ENCODE peak calls at places on chromosomes 11 and 22, in four cellular contexts. One of them, this sample, is unnamed. For H3K9me3, the result is how much of the 10 kb centered on the place peaks cover.

GRCh38 chr11:30560345-30561106 is 25.6 kb downstream of the MPPED2 start:
- DNase-seq in mucosa of descending colon: no peak
- DNase-seq in right lobe of liver: no peak
- DNase-seq in pancreas: no peak
- DNase-seq in this sample: no peak

GRCh38 chr22:31883989-31884388 is 60.3 kb upstream of the YWHAH start:
- DNase-seq in mucosa of descending colon: no peak
- DNase-seq in right lobe of liver: no peak
- DNase-seq in pancreas: no peak
- DNase-seq in this sample: no peak

GRCh38 chr11:110125632-110126031 is 32.4 kb downstream of the ZC3H12C start:
- DNase-seq in mucosa of descending colon: no peak
- DNase-seq in right lobe of liver: no peak
- DNase-seq in pancreas: no peak
- DNase-seq in this sample: peak

GRCh38 chr11:76685841-76686240 is 15.3 kb upstream of the LRRC32 start:
- DNase-seq in mucosa of descending colon: no peak
- DNase-seq in right lobe of liver: no peak
- DNase-seq in pancreas: no peak
- DNase-seq in this sample: no peak

GRCh38 chr11:99069831-99070444 is 49.2 kb downstream of the CNTN5 start:
- DNase-seq in mucosa of descending colon: no peak
- DNase-seq in right lobe of liver: peak
- DNase-seq in pancreas: no peak
- DNase-seq in this sample: peak

GRCh38 chr11:61776561-61777075 is 15.8 kb downstream of the TMEM258 start:
- DNase-seq in mucosa of descending colon: peak
- DNase-seq in right lobe of liver: peak
- DNase-seq in pancreas: peak
- DNase-seq in this sample: peak

GRCh38 chr11:4464216-4465159 is 15.4 kb downstream of the OR52K2 start:
- DNase-seq in mucosa of descending colon: no peak
- DNase-seq in right lobe of liver: no peak
- DNase-seq in pancreas: no peak
- DNase-seq in this sample: no peak

GRCh38 chr11:93606314-93606713 is 55.2 kb upstream of the CEP295 start:
- DNase-seq in mucosa of descending colon: no peak
- DNase-seq in right lobe of liver: no peak
- DNase-seq in pancreas: no peak
- DNase-seq in this sample: no peak

GRCh38 chr11:116870054-116870453 is 32.6 kb upstream of the APOA1 start:
- DNase-seq in mucosa of descending colon: no peak
- DNase-seq in right lobe of liver: no peak
- DNase-seq in pancreas: no peak
- DNase-seq in this sample: no peak

GRCh38 chr11:124946735-124947141 is 7.3 kb upstream of the CCDC15 start:
- DNase-seq in mucosa of descending colon: no peak
- DNase-seq in right lobe of liver: no peak
- DNase-seq in pancreas: no peak
- DNase-seq in this sample: no peak

GRCh38 chr11:66178871-66179270 is 89.6 kb upstream of the RAB1B start:
- DNase-seq in mucosa of descending colon: no peak
- DNase-seq in right lobe of liver: no peak
- DNase-seq in pancreas: no peak
- DNase-seq in this sample: no peak

GRCh38 chr11:119094816-119095065 is 6.9 kb downstream of the DPAGT1 start:
- DNase-seq in mucosa of descending colon: peak
- DNase-seq in right lobe of liver: peak
- DNase-seq in pancreas: peak
- DNase-seq in this sample: peak

GRCh38 chr11:67071420-67072284 is 15.0 kb downstream of the RHOD start:
- DNase-seq in mucosa of descending colon: peak
- DNase-seq in right lobe of liver: peak
- DNase-seq in pancreas: peak
- DNase-seq in this sample: peak

GRCh38 chr11:44379141-44380008 is 69.4 kb upstream of the ALX4 start:
- DNase-seq in mucosa of descending colon: no peak
- DNase-seq in right lobe of liver: peak
- DNase-seq in pancreas: no peak
- DNase-seq in this sample: no peak

GRCh38 chr11:114193730-114194674 is 102.2 kb upstream of the NNMT start:
- DNase-seq in mucosa of descending colon: no peak
- DNase-seq in right lobe of liver: no peak
- DNase-seq in pancreas: no peak
- DNase-seq in this sample: no peak

GRCh38 chr11:76249195-76249741 is 43.0 kb upstream of the WNT11 start:
- DNase-seq in mucosa of descending colon: no peak
- DNase-seq in right lobe of liver: no peak
- DNase-seq in pancreas: no peak
- DNase-seq in this sample: no peak

DNA sequence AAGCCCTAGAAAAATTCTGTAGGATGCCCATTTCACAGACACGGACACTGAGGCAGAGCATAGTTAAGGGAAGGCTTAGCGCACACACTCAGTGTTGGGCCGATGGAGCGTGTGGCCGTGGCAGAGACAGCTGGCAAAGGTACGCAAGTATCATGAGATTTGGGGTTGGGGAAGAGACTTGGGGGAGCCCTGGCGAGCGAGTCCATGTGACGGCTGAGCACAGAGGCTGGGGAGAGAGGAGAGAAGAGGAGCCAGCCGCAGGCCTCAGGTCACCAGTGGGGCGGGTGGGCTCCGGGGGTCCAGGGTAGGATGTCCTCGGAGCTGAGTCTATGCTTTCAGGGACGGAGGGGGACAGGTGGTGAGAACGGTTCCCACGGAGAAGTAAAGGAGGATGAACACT is 311.3 kb downstream of the CTTN start:
- DNase-seq in mucosa of descending colon: no peak
- DNase-seq in right lobe of liver: no peak
- DNase-seq in pancreas: no peak
- DNase-seq in this sample: no peak
- H3K9me3 ChIP-seq in mucosa of descending colon: under half
- H3K9me3 ChIP-seq in right lobe of liver: under half
- H3K9me3 ChIP-seq in pancreas: under half
- H3K9me3 ChIP-seq in this sample: under half

DNA sequence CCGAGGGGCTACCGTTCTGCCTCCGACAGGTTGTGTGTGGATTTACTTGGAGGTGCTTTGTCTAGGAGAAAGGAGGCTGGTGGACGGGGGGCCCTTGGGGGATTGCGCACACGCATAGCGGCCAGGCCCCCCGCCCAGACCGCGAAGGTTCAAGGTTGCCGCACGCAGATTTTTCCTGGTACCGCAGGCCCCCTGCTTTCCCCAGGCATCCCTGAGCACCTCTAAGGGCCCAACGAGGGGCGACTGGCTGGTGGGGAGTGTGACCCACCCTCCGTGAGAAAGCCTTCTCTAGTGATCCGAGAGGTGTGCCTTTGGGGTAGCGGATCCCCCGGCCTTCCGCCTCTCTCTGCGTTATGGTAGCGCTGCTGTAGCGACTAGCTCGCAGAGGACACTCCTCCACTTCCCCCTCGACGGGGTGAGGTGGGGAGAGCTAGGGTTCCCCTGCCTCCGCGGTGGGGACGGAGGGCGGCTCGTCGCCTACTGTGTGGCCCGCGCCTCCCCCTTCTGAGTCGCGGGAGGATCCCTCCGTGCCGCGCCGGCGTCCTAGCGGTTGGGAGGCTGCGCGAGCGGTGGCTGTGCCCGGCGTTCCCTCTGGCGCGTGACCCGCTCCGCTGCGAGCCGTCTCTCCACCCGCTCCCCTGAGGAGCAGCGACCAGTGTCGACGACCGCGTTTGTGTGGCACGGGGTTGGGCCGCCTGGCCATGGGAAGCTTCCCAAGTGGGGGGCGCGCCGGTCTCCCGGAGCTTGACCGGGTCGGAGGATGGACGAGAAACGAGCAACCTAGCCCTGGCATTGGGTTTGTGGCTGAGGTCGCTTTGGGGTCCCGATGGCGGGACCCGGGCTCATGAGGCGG is 3900.0 kb upstream of the OR11H1 start:
- DNase-seq in mucosa of descending colon: peak
- DNase-seq in right lobe of liver: no peak
- DNase-seq in pancreas: peak
- DNase-seq in this sample: no peak
- H3K9me3 ChIP-seq in mucosa of descending colon: half or more
- H3K9me3 ChIP-seq in right lobe of liver: under half
- H3K9me3 ChIP-seq in pancreas: under half
- H3K9me3 ChIP-seq in this sample: half or more

GRCh38 chr11:17371614-17372013 is 16.8 kb downstream of the KCNJ11 start:
- DNase-seq in mucosa of descending colon: no peak
- DNase-seq in right lobe of liver: no peak
- DNase-seq in pancreas: no peak
- DNase-seq in this sample: no peak

GRCh38 chr11:17366491-17366890 is 14.9 kb downstream of the NCR3LG1 start:
- DNase-seq in mucosa of descending colon: no peak
- DNase-seq in right lobe of liver: no peak
- DNase-seq in pancreas: no peak
- DNase-seq in this sample: no peak

GRCh38 chr11:17369094-17369493 is 17.5 kb downstream of the NCR3LG1 start:
- DNase-seq in mucosa of descending colon: no peak
- DNase-seq in right lobe of liver: no peak
- DNase-seq in pancreas: no peak
- DNase-seq in this sample: no peak

GRCh38 chr11:17368551-17368950 is 17.0 kb downstream of the NCR3LG1 start:
- DNase-seq in mucosa of descending colon: no peak
- DNase-seq in right lobe of liver: no peak
- DNase-seq in pancreas: no peak
- DNase-seq in this sample: no peak

DNA sequence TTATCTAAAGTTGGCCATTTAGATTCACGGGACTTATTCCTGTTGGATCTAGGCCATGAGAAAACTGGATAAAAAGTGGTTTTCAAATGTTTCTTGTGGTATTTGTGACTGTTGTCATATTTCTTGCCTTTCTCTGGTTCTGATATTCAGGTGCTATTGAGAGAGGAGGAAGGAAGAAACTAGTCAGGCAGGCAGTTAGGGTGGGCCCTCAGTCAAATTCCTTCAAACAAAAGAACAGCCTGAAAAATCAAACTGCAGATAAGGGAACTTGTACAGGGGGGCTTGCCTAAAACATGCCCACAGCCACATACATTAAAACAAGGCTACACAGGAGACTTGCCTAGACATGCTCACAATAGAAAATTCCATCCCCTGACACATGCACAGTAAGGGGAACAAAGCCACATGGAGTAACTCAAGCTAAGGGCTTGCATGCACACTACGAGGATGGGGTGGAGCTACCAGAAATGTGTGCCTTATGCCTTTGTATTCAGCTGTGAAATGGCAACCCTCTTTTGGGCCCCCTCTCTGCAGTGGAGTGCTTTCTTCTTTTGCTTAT is 18.2 kb downstream of the NCR3LG1 start:
- DNase-seq in mucosa of descending colon: no peak
- DNase-seq in right lobe of liver: no peak
- DNase-seq in pancreas: no peak
- DNase-seq in this sample: no peak
- H3K9me3 ChIP-seq in mucosa of descending colon: half or more
- H3K9me3 ChIP-seq in right lobe of liver: under half
- H3K9me3 ChIP-seq in pancreas: under half
- H3K9me3 ChIP-seq in this sample: half or more

GRCh38 chr11:134669796-134670195 is 257.8 kb upstream of the B3GAT1 start:
- DNase-seq in mucosa of descending colon: no peak
- DNase-seq in right lobe of liver: no peak
- DNase-seq in pancreas: no peak
- DNase-seq in this sample: no peak
- H3K9me3 ChIP-seq in mucosa of descending colon: under half
- H3K9me3 ChIP-seq in right lobe of liver: under half
- H3K9me3 ChIP-seq in pancreas: under half
- H3K9me3 ChIP-seq in this sample: under half

GRCh38 chr22:47561766-47562165 is 799.3 kb downstream of the TBC1D22A start:
- DNase-seq in mucosa of descending colon: no peak
- DNase-seq in right lobe of liver: no peak
- DNase-seq in pancreas: no peak
- DNase-seq in this sample: no peak

GRCh38 chr22:47564651-47565050 is 802.2 kb downstream of the TBC1D22A start:
- DNase-seq in mucosa of descending colon: no peak
- DNase-seq in right lobe of liver: no peak
- DNase-seq in pancreas: no peak
- DNase-seq in this sample: no peak

GRCh38 chr22:47564158-47564450 is 801.7 kb downstream of the TBC1D22A start:
- DNase-seq in mucosa of descending colon: no peak
- DNase-seq in right lobe of liver: no peak
- DNase-seq in pancreas: no peak
- DNase-seq in this sample: no peak

GRCh38 chr22:47565607-47566006 is 803.2 kb downstream of the TBC1D22A start:
- DNase-seq in mucosa of descending colon: no peak
- DNase-seq in right lobe of liver: no peak
- DNase-seq in pancreas: no peak
- DNase-seq in this sample: no peak

DNA sequence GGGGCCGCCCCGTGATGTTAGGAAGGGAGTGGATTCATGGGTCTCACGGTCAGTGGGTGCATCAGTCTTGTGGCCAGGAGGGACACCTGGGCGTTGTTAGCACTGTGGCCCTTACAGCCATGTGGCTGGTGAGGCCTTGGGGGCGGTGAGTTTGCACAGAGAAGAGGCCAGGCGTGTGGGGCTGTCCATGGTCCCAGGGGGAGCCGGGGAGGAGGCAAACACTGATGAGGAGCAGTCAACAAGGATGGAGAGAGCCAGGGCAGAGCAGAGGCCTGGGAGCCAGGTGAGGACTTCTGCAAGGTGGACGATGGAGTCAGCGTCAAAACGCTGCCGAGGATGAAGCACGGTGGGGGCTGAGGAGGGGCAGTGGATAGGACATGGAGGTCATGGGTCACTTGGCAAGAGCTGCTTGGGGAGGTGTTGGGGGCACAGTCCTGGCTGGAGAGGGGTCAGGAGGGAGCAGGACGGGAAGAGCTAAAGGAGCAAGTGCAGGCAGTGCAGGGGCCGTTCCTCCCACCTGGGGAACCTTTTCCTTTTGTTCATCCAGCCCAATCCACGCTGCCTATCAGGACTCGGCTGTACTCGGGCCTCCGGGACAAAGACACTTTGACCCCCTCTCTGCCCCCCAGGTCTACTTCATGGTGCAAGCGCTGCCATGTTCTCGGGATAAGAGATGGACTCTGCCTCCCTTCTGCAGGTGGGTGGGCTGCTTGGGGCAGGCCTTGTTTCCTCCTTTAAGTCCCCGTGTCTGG is 801.1 kb downstream of the TBC1D22A start:
- DNase-seq in mucosa of descending colon: no peak
- DNase-seq in right lobe of liver: no peak
- DNase-seq in pancreas: no peak
- DNase-seq in this sample: no peak
- H3K9me3 ChIP-seq in mucosa of descending colon: under half
- H3K9me3 ChIP-seq in right lobe of liver: under half
- H3K9me3 ChIP-seq in pancreas: under half
- H3K9me3 ChIP-seq in this sample: under half

DNA sequence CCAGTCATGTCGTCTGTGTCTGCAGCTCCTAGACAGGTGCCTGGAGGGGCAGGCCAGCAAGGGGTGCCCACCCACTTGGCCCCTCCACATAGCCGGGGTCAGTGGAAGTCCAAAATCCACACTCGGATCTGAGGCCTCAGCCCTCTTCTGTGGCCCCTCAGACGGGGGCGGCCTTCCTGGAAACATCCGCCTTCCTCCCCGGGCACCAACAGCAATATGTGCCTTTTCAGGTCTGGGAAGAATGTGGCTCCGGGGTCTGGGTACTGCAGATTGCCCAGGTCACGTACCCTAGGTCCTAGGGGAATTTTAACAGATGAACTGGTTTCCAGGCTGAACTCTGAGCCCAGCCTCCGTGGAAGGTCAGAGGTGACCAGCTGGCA is 208.6 kb downstream of the CTTN start:
- DNase-seq in mucosa of descending colon: peak
- DNase-seq in right lobe of liver: no peak
- DNase-seq in pancreas: no peak
- DNase-seq in this sample: no peak
- H3K9me3 ChIP-seq in mucosa of descending colon: under half
- H3K9me3 ChIP-seq in right lobe of liver: under half
- H3K9me3 ChIP-seq in pancreas: under half
- H3K9me3 ChIP-seq in this sample: under half